ENCODE peak calls at places on chromosomes 2 and 18, in six cellular contexts. One of them, this sample, is unnamed.

GRCh38 chr2:101693991-101694588 is 3.4 kb upstream of the MAP4K4 start:
- DNase-seq in spleen: no peak
- DNase-seq in body of pancreas: no peak
- DNase-seq in stomach: no peak
- DNase-seq in choroid plexus epithelial cell: no peak
- DNase-seq in lower lobe of right lung: no peak
- DNase-seq in this sample: no peak

GRCh38 chr2:67888351-67889005 is 174.3 kb downstream of the C1D start:
- DNase-seq in spleen: no peak
- DNase-seq in body of pancreas: no peak
- DNase-seq in stomach: no peak
- DNase-seq in choroid plexus epithelial cell: peak; percentile 4
- DNase-seq in lower lobe of right lung: no peak
- DNase-seq in this sample: no peak

GRCh38 chr2:236768393-236769140 is 198.9 kb downstream of the ACKR3 start:
- DNase-seq in spleen: no peak
- DNase-seq in body of pancreas: no peak
- DNase-seq in stomach: no peak
- DNase-seq in choroid plexus epithelial cell: peak; percentile 83
- DNase-seq in lower lobe of right lung: no peak
- DNase-seq in this sample: peak; percentile 41

GRCh38 chr2:127877626-127878025 is 8.1 kb downstream of the AMMECR1L start:
- DNase-seq in spleen: no peak
- DNase-seq in body of pancreas: no peak
- DNase-seq in stomach: no peak
- DNase-seq in choroid plexus epithelial cell: no peak
- DNase-seq in lower lobe of right lung: no peak
- DNase-seq in this sample: no peak

GRCh38 chr2:15546297-15547098 is 14.6 kb downstream of the NBAS start:
- DNase-seq in spleen: no peak
- DNase-seq in body of pancreas: no peak
- DNase-seq in stomach: no peak
- DNase-seq in choroid plexus epithelial cell: no peak
- DNase-seq in lower lobe of right lung: no peak
- DNase-seq in this sample: no peak

GRCh38 chr2:25570161-25570840 is 103.1 kb downstream of the DTNB start:
- DNase-seq in spleen: no peak
- DNase-seq in body of pancreas: no peak
- DNase-seq in stomach: no peak
- DNase-seq in choroid plexus epithelial cell: peak; percentile 22
- DNase-seq in lower lobe of right lung: no peak
- DNase-seq in this sample: peak; percentile 76

GRCh38 chr2:102258386-102259074 is 52.8 kb upstream of the IL1RL1 start:
- DNase-seq in spleen: no peak
- DNase-seq in body of pancreas: no peak
- DNase-seq in stomach: no peak
- DNase-seq in choroid plexus epithelial cell: peak; percentile 98
- DNase-seq in lower lobe of right lung: no peak
- DNase-seq in this sample: peak; percentile 94

GRCh38 chr2:69436937-69437750 is at the start of gene NFU1:
- DNase-seq in spleen: peak; percentile 98
- DNase-seq in body of pancreas: peak; percentile 86
- DNase-seq in stomach: peak; percentile 90
- DNase-seq in choroid plexus epithelial cell: peak; percentile 98
- DNase-seq in lower lobe of right lung: peak; percentile 96
- DNase-seq in this sample: peak; percentile 98

GRCh38 chr2:212863185-212863588 is 288.2 kb downstream of the IKZF2 start:
- DNase-seq in spleen: peak; percentile 48
- DNase-seq in body of pancreas: no peak
- DNase-seq in stomach: peak; percentile 33
- DNase-seq in choroid plexus epithelial cell: peak; percentile 41
- DNase-seq in lower lobe of right lung: peak; percentile 43
- DNase-seq in this sample: peak; percentile 44

GRCh38 chr2:52934354-52934898 is 833.2 kb upstream of the CHAC2 start:
- DNase-seq in spleen: no peak
- DNase-seq in body of pancreas: peak; percentile 37
- DNase-seq in stomach: no peak
- DNase-seq in choroid plexus epithelial cell: peak; percentile 71
- DNase-seq in lower lobe of right lung: no peak
- DNase-seq in this sample: peak; percentile 66

GRCh38 chr18:3262234-3263171 is 570 bp downstream of the MYL12B start:
- DNase-seq in spleen: no peak
- DNase-seq in body of pancreas: no peak
- DNase-seq in stomach: no peak
- DNase-seq in choroid plexus epithelial cell: no peak
- DNase-seq in lower lobe of right lung: no peak
- DNase-seq in this sample: peak; percentile 49

GRCh38 chr2:36677995-36678605 is 18.4 kb upstream of the VIT start:
- DNase-seq in spleen: no peak
- DNase-seq in body of pancreas: no peak
- DNase-seq in stomach: no peak
- DNase-seq in choroid plexus epithelial cell: peak; percentile 48
- DNase-seq in lower lobe of right lung: no peak
- DNase-seq in this sample: no peak

GRCh38 chr2:130837811-130838565 is 1.3 kb downstream of the ARHGEF4 start:
- DNase-seq in spleen: no peak
- DNase-seq in body of pancreas: peak; percentile 77
- DNase-seq in stomach: no peak
- DNase-seq in choroid plexus epithelial cell: no peak
- DNase-seq in lower lobe of right lung: no peak
- DNase-seq in this sample: no peak

GRCh38 chr2:240463866-240464481 is 28.5 kb downstream of the GPC1 start:
- DNase-seq in spleen: peak; percentile 69
- DNase-seq in body of pancreas: peak; percentile 10
- DNase-seq in stomach: peak; percentile 21
- DNase-seq in choroid plexus epithelial cell: no peak
- DNase-seq in lower lobe of right lung: no peak
- DNase-seq in this sample: no peak

GRCh38 chr2:182866461-182867369 is at the start of gene FRZB:
- DNase-seq in spleen: peak; percentile 79
- DNase-seq in body of pancreas: peak; percentile 23
- DNase-seq in stomach: peak; percentile 38
- DNase-seq in choroid plexus epithelial cell: peak; percentile 75
- DNase-seq in lower lobe of right lung: peak; percentile 46
- DNase-seq in this sample: peak; percentile 69

GRCh38 chr18:10169064-10169562 is 255.3 kb downstream of the VAPA start:
- DNase-seq in spleen: no peak
- DNase-seq in body of pancreas: no peak
- DNase-seq in stomach: peak; percentile 49
- DNase-seq in choroid plexus epithelial cell: peak; percentile 59
- DNase-seq in lower lobe of right lung: no peak
- DNase-seq in this sample: peak; percentile 66

GRCh38 chr2:222728621-222729020 is 57.2 kb downstream of the MOGAT1 start:
- DNase-seq in spleen: no peak
- DNase-seq in body of pancreas: no peak
- DNase-seq in stomach: no peak
- DNase-seq in choroid plexus epithelial cell: no peak
- DNase-seq in lower lobe of right lung: no peak
- DNase-seq in this sample: no peak

GRCh38 chr18:36427831-36428230 is 130.3 kb downstream of the FHOD3 start:
- DNase-seq in spleen: no peak
- DNase-seq in body of pancreas: no peak
- DNase-seq in stomach: no peak
- DNase-seq in choroid plexus epithelial cell: no peak
- DNase-seq in lower lobe of right lung: no peak
- DNase-seq in this sample: no peak

GRCh38 chr18:36428431-36429029 is 131.0 kb downstream of the FHOD3 start:
- DNase-seq in spleen: no peak
- DNase-seq in body of pancreas: no peak
- DNase-seq in stomach: no peak
- DNase-seq in choroid plexus epithelial cell: no peak
- DNase-seq in lower lobe of right lung: no peak
- DNase-seq in this sample: no peak

GRCh38 chr18:36420826-36421225 is 123.3 kb downstream of the FHOD3 start:
- DNase-seq in spleen: no peak
- DNase-seq in body of pancreas: no peak
- DNase-seq in stomach: no peak
- DNase-seq in choroid plexus epithelial cell: no peak
- DNase-seq in lower lobe of right lung: no peak
- DNase-seq in this sample: peak; percentile 31

GRCh38 chr18:36427369-36427768 is 129.9 kb downstream of the FHOD3 start:
- DNase-seq in spleen: no peak
- DNase-seq in body of pancreas: no peak
- DNase-seq in stomach: no peak
- DNase-seq in choroid plexus epithelial cell: no peak
- DNase-seq in lower lobe of right lung: no peak
- DNase-seq in this sample: no peak

DNA sequence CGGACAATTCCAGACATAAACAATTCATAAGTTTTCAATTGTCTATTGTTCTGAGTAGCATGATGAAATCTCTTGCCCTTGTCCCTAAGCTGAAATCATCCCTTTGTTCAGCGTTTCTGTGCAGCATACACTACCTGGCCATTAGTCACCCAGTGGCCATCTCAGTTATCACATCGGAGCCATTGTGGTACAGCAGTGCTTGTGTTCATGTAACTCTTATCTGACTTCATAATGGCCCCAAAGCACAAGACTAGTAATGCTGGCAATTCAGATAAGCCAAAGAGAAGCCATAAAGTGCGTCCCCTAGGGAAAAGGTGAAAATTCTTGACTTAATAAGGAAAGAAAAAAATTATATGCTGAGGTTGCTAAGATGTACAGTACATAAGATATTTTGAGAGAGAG is 127.2 kb downstream of the FHOD3 start:
- DNase-seq in spleen: no peak
- DNase-seq in body of pancreas: no peak
- DNase-seq in stomach: no peak
- DNase-seq in choroid plexus epithelial cell: no peak
- DNase-seq in lower lobe of right lung: no peak
- DNase-seq in this sample: no peak
- TF ChIP-seq CTCF in spleen: no peak
- TF ChIP-seq CTCF in body of pancreas: no peak
- TF ChIP-seq CTCF in stomach: no peak
- TF ChIP-seq CTCF in choroid plexus epithelial cell: no peak
- TF ChIP-seq CTCF in lower lobe of right lung: no peak
- TF ChIP-seq CTCF in this sample: no peak

GRCh38 chr2:207951734-207952480 is 73.4 kb downstream of the PLEKHM3 start:
- DNase-seq in spleen: no peak
- DNase-seq in body of pancreas: no peak
- DNase-seq in stomach: no peak
- DNase-seq in choroid plexus epithelial cell: no peak
- DNase-seq in lower lobe of right lung: no peak
- DNase-seq in this sample: no peak

GRCh38 chr2:207955456-207955855 is 69.9 kb downstream of the PLEKHM3 start:
- DNase-seq in spleen: no peak
- DNase-seq in body of pancreas: no peak
- DNase-seq in stomach: no peak
- DNase-seq in choroid plexus epithelial cell: no peak
- DNase-seq in lower lobe of right lung: no peak
- DNase-seq in this sample: no peak

GRCh38 chr2:207952564-207953345 is 72.6 kb downstream of the PLEKHM3 start:
- DNase-seq in spleen: no peak
- DNase-seq in body of pancreas: no peak
- DNase-seq in stomach: no peak
- DNase-seq in choroid plexus epithelial cell: no peak
- DNase-seq in lower lobe of right lung: no peak
- DNase-seq in this sample: no peak

GRCh38 chr2:207950761-207951114 is 74.6 kb downstream of the PLEKHM3 start:
- DNase-seq in spleen: no peak
- DNase-seq in body of pancreas: no peak
- DNase-seq in stomach: no peak
- DNase-seq in choroid plexus epithelial cell: no peak
- DNase-seq in lower lobe of right lung: no peak
- DNase-seq in this sample: no peak

DNA sequence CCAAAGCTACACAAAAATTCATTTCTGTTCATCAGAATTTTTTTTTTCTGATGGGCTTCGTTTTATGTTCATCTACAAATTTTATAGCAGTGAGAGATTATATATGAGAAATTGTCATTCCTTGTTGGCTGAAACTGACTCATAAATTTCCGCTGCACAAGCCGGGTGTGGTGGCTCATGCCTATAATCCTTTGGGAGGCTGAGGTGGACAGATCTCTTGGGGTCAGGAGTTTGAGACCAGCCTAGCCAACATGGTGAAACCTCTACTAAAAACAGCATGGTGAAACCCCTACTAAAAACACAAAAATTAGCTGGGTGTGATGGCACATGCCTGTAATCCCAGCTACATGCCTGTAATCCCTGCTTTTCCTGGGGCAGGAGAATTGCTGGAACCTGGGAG is 72.0 kb downstream of the PLEKHM3 start:
- DNase-seq in spleen: no peak
- DNase-seq in body of pancreas: no peak
- DNase-seq in stomach: no peak
- DNase-seq in choroid plexus epithelial cell: no peak
- DNase-seq in lower lobe of right lung: no peak
- DNase-seq in this sample: no peak
- H3K4me3 ChIP-seq in spleen: no peak overlapping the region
- H3K4me3 ChIP-seq in body of pancreas: no peak overlapping the region
- H3K4me3 ChIP-seq in stomach: no peak overlapping the region
- H3K4me3 ChIP-seq in choroid plexus epithelial cell: no peak overlapping the region
- H3K4me3 ChIP-seq in lower lobe of right lung: no peak overlapping the region
- H3K4me3 ChIP-seq in this sample: no peak overlapping the region

DNA sequence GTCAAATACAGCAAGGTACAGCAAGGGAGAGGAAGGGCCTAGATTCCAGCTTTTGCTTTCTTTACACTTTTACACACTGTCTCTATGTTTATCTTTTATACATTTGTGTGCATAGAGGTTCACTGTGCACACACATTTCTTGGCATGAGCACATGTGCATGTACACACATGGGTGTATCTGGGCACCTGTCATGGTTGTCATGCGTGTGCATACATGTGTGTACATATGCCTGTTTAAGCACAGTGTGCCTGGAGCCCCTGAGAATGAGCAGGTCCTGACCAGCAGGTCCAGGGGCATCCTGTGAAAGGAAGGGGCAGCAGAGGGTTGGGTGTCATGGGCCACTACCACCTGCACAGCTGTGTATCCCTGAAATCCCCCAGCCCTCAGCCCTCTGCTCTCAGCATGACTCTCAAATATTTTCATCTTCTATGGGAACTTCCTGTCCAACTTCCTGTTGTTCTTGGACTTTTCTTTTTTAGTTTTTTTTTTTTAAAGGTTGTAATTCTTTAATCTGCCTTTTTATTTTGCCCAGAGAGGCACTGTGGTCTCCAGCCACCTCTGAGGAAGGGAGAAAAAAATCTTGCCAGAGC is 97.0 kb upstream of the EPAS1 start:
- DNase-seq in spleen: no peak
- DNase-seq in body of pancreas: no peak
- DNase-seq in stomach: no peak
- DNase-seq in choroid plexus epithelial cell: peak; percentile 51
- DNase-seq in lower lobe of right lung: no peak
- DNase-seq in this sample: peak; percentile 57
- TF ChIP-seq CTCF in spleen: no peak
- TF ChIP-seq CTCF in body of pancreas: no peak
- TF ChIP-seq CTCF in stomach: no peak
- TF ChIP-seq CTCF in choroid plexus epithelial cell: no peak
- TF ChIP-seq CTCF in lower lobe of right lung: no peak
- TF ChIP-seq CTCF in this sample: no peak

GRCh38 chr18:49652841-49653240 is 91.0 kb downstream of the LIPG start:
- DNase-seq in spleen: peak; percentile 42
- DNase-seq in body of pancreas: no peak
- DNase-seq in stomach: no peak
- DNase-seq in choroid plexus epithelial cell: peak; percentile 30
- DNase-seq in lower lobe of right lung: no peak
- DNase-seq in this sample: peak; percentile 46
- H3K4me3 ChIP-seq in spleen: no peak overlapping the region
- H3K4me3 ChIP-seq in body of pancreas: no peak overlapping the region
- H3K4me3 ChIP-seq in stomach: no peak overlapping the region
- H3K4me3 ChIP-seq in choroid plexus epithelial cell: peak overlapping the region; percentile 28
- H3K4me3 ChIP-seq in lower lobe of right lung: no peak overlapping the region
- H3K4me3 ChIP-seq in this sample: no peak overlapping the region

GRCh38 chr2:119049968-119050657 is 108.1 kb downstream of the MARCO start:
- DNase-seq in spleen: no peak
- DNase-seq in body of pancreas: no peak
- DNase-seq in stomach: no peak
- DNase-seq in choroid plexus epithelial cell: no peak
- DNase-seq in lower lobe of right lung: no peak
- DNase-seq in this sample: peak; percentile 30
- TF ChIP-seq CTCF in spleen: no peak
- TF ChIP-seq CTCF in body of pancreas: no peak
- TF ChIP-seq CTCF in stomach: no peak
- TF ChIP-seq CTCF in choroid plexus epithelial cell: no peak
- TF ChIP-seq CTCF in lower lobe of right lung: no peak
- TF ChIP-seq CTCF in this sample: no peak

This sample was measured in fibroblast of pulmonary artery.